ENCODE peak calls at places on chromosomes 7 and 10, in six cellular contexts. One of them, this sample, is unnamed. For H3K4me1 and H3K27me3, the result is how much of the 10 kb centered on the place peaks cover.

GRCh38 chr7:85554294-85554877 is 367.5 kb upstream of the SEMA3D start:
- DNase-seq in tibial artery: no peak
- DNase-seq in thoracic aorta: no peak
- DNase-seq in SK-N-SH: peak
- DNase-seq in CD8-positive, alpha-beta memory T cell: no peak
- DNase-seq in uterus: no peak
- DNase-seq in this sample: no peak

GRCh38 chr7:115740043-115740442 is 290.5 kb downstream of the TFEC start:
- DNase-seq in tibial artery: no peak
- DNase-seq in thoracic aorta: no peak
- DNase-seq in SK-N-SH: no peak
- DNase-seq in CD8-positive, alpha-beta memory T cell: no peak
- DNase-seq in uterus: no peak
- DNase-seq in this sample: no peak

GRCh38 chr7:109009636-109010035 is 440.0 kb downstream of the DNAJB9 start:
- DNase-seq in tibial artery: no peak
- DNase-seq in thoracic aorta: no peak
- DNase-seq in SK-N-SH: no peak
- DNase-seq in CD8-positive, alpha-beta memory T cell: no peak
- DNase-seq in uterus: no peak
- DNase-seq in this sample: no peak

GRCh38 chr10:132429281-132430230 is 32.6 kb downstream of the PWWP2B start:
- DNase-seq in tibial artery: no peak
- DNase-seq in thoracic aorta: no peak
- DNase-seq in SK-N-SH: peak
- DNase-seq in CD8-positive, alpha-beta memory T cell: no peak
- DNase-seq in uterus: no peak
- DNase-seq in this sample: no peak

GRCh38 chr7:13414661-13415105 is 574.8 kb downstream of the ETV1 start:
- DNase-seq in tibial artery: no peak
- DNase-seq in thoracic aorta: no peak
- DNase-seq in SK-N-SH: no peak
- DNase-seq in CD8-positive, alpha-beta memory T cell: no peak
- DNase-seq in uterus: no peak
- DNase-seq in this sample: no peak

GRCh38 chr7:107207459-107207858 is 38.7 kb downstream of the HBP1 start:
- DNase-seq in tibial artery: no peak
- DNase-seq in thoracic aorta: no peak
- DNase-seq in SK-N-SH: peak
- DNase-seq in CD8-positive, alpha-beta memory T cell: no peak
- DNase-seq in uterus: no peak
- DNase-seq in this sample: no peak

GRCh38 chr10:96703358-96703757 is 17.0 kb downstream of the PIK3AP1 start:
- DNase-seq in tibial artery: no peak
- DNase-seq in thoracic aorta: no peak
- DNase-seq in SK-N-SH: no peak
- DNase-seq in CD8-positive, alpha-beta memory T cell: no peak
- DNase-seq in uterus: no peak
- DNase-seq in this sample: no peak

GRCh38 chr10:110093722-110094121 is 85.9 kb downstream of the ADD3 start:
- DNase-seq in tibial artery: no peak
- DNase-seq in thoracic aorta: no peak
- DNase-seq in SK-N-SH: no peak
- DNase-seq in CD8-positive, alpha-beta memory T cell: no peak
- DNase-seq in uterus: no peak
- DNase-seq in this sample: no peak

GRCh38 chr7:106731207-106731606 is 70.2 kb upstream of the CCDC71L start:
- DNase-seq in tibial artery: no peak
- DNase-seq in thoracic aorta: no peak
- DNase-seq in SK-N-SH: no peak
- DNase-seq in CD8-positive, alpha-beta memory T cell: no peak
- DNase-seq in uterus: no peak
- DNase-seq in this sample: no peak

GRCh38 chr7:111593343-111593742 is 31.1 kb upstream of the IMMP2L start:
- DNase-seq in tibial artery: no peak
- DNase-seq in thoracic aorta: no peak
- DNase-seq in SK-N-SH: no peak
- DNase-seq in CD8-positive, alpha-beta memory T cell: no peak
- DNase-seq in uterus: no peak
- DNase-seq in this sample: no peak

GRCh38 chr10:6840093-6840763 is 260.2 kb upstream of the PRKCQ start:
- DNase-seq in tibial artery: no peak
- DNase-seq in thoracic aorta: no peak
- DNase-seq in SK-N-SH: no peak
- DNase-seq in CD8-positive, alpha-beta memory T cell: no peak
- DNase-seq in uterus: no peak
- DNase-seq in this sample: no peak

GRCh38 chr7:38858281-38858884 is 50.6 kb downstream of the VPS41 start:
- DNase-seq in tibial artery: no peak
- DNase-seq in thoracic aorta: no peak
- DNase-seq in SK-N-SH: no peak
- DNase-seq in CD8-positive, alpha-beta memory T cell: no peak
- DNase-seq in uterus: no peak
- DNase-seq in this sample: no peak

GRCh38 chr10:28463676-28464395 is 69.1 kb upstream of the WAC start:
- DNase-seq in tibial artery: no peak
- DNase-seq in thoracic aorta: no peak
- DNase-seq in SK-N-SH: no peak
- DNase-seq in CD8-positive, alpha-beta memory T cell: no peak
- DNase-seq in uterus: no peak
- DNase-seq in this sample: no peak

GRCh38 chr7:128672927-128673517 is 930 bp downstream of the GARIN1A start:
- DNase-seq in tibial artery: no peak
- DNase-seq in thoracic aorta: no peak
- DNase-seq in SK-N-SH: peak
- DNase-seq in CD8-positive, alpha-beta memory T cell: no peak
- DNase-seq in uterus: no peak
- DNase-seq in this sample: no peak

GRCh38 chr10:126080303-126080825 is 184.0 kb downstream of the FANK1 start:
- DNase-seq in tibial artery: no peak
- DNase-seq in thoracic aorta: no peak
- DNase-seq in SK-N-SH: no peak
- DNase-seq in CD8-positive, alpha-beta memory T cell: no peak
- DNase-seq in uterus: no peak
- DNase-seq in this sample: no peak

GRCh38 chr10:78185693-78186055 is 152.0 kb downstream of the RPS24 start:
- DNase-seq in tibial artery: peak
- DNase-seq in thoracic aorta: no peak
- DNase-seq in SK-N-SH: no peak
- DNase-seq in CD8-positive, alpha-beta memory T cell: no peak
- DNase-seq in uterus: no peak
- DNase-seq in this sample: peak

GRCh38 chr7:87474533-87475358 is 734 bp downstream of the ABCB4 start:
- DNase-seq in tibial artery: no peak
- DNase-seq in thoracic aorta: no peak
- DNase-seq in SK-N-SH: peak
- DNase-seq in CD8-positive, alpha-beta memory T cell: no peak
- DNase-seq in uterus: no peak
- DNase-seq in this sample: no peak

GRCh38 chr7:26483843-26484242 is 192.2 kb downstream of the SNX10 start:
- DNase-seq in tibial artery: no peak
- DNase-seq in thoracic aorta: no peak
- DNase-seq in SK-N-SH: no peak
- DNase-seq in CD8-positive, alpha-beta memory T cell: no peak
- DNase-seq in uterus: no peak
- DNase-seq in this sample: no peak

GRCh38 chr10:99673492-99673891 is 14.2 kb downstream of the ENTPD7 start:
- DNase-seq in tibial artery: no peak
- DNase-seq in thoracic aorta: no peak
- DNase-seq in SK-N-SH: no peak
- DNase-seq in CD8-positive, alpha-beta memory T cell: no peak
- DNase-seq in uterus: no peak
- DNase-seq in this sample: no peak

GRCh38 chr10:124049484-124049883 is 43.9 kb downstream of the CHST15 start:
- DNase-seq in tibial artery: no peak
- DNase-seq in thoracic aorta: no peak
- DNase-seq in SK-N-SH: no peak
- DNase-seq in CD8-positive, alpha-beta memory T cell: no peak
- DNase-seq in uterus: no peak
- DNase-seq in this sample: no peak

GRCh38 chr10:103127241-103127640 is 65.8 kb downstream of the NT5C2 start:
- DNase-seq in tibial artery: no peak
- DNase-seq in thoracic aorta: no peak
- DNase-seq in SK-N-SH: peak
- DNase-seq in CD8-positive, alpha-beta memory T cell: no peak
- DNase-seq in uterus: no peak
- DNase-seq in this sample: no peak

GRCh38 chr7:149144996-149145850 is 2.0 kb upstream of the ZNF398 start:
- DNase-seq in tibial artery: no peak
- DNase-seq in thoracic aorta: no peak
- DNase-seq in SK-N-SH: no peak
- DNase-seq in CD8-positive, alpha-beta memory T cell: no peak
- DNase-seq in uterus: no peak
- DNase-seq in this sample: no peak

GRCh38 chr10:77807706-77808105 is 118.8 kb downstream of the DLG5 start:
- DNase-seq in tibial artery: no peak
- DNase-seq in thoracic aorta: no peak
- DNase-seq in SK-N-SH: no peak
- DNase-seq in CD8-positive, alpha-beta memory T cell: no peak
- DNase-seq in uterus: no peak
- DNase-seq in this sample: no peak

GRCh38 chr10:91798736-91799579 is 732 bp downstream of the TNKS2 start:
- DNase-seq in tibial artery: peak
- DNase-seq in thoracic aorta: no peak
- DNase-seq in SK-N-SH: no peak
- DNase-seq in CD8-positive, alpha-beta memory T cell: peak
- DNase-seq in uterus: no peak
- DNase-seq in this sample: no peak

GRCh38 chr10:70232155-70232858 is 922 bp downstream of the PPA1 start:
- DNase-seq in tibial artery: no peak
- DNase-seq in thoracic aorta: no peak
- DNase-seq in SK-N-SH: peak
- DNase-seq in CD8-positive, alpha-beta memory T cell: peak
- DNase-seq in uterus: peak
- DNase-seq in this sample: no peak

GRCh38 chr10:110005716-110006115 is 2.1 kb upstream of the ADD3 start:
- DNase-seq in tibial artery: peak
- DNase-seq in thoracic aorta: no peak
- DNase-seq in SK-N-SH: peak
- DNase-seq in CD8-positive, alpha-beta memory T cell: no peak
- DNase-seq in uterus: no peak
- DNase-seq in this sample: no peak

GRCh38 chr7:84251183-84251845 is 56.7 kb upstream of the SEMA3A start:
- DNase-seq in tibial artery: no peak
- DNase-seq in thoracic aorta: no peak
- DNase-seq in SK-N-SH: no peak
- DNase-seq in CD8-positive, alpha-beta memory T cell: no peak
- DNase-seq in uterus: no peak
- DNase-seq in this sample: no peak

GRCh38 chr7:55070839-55071238 is 52.0 kb downstream of the EGFR start:
- DNase-seq in tibial artery: no peak
- DNase-seq in thoracic aorta: no peak
- DNase-seq in SK-N-SH: no peak
- DNase-seq in CD8-positive, alpha-beta memory T cell: no peak
- DNase-seq in uterus: no peak
- DNase-seq in this sample: no peak

GRCh38 chr7:55071411-55072188 is 52.8 kb downstream of the EGFR start:
- DNase-seq in tibial artery: no peak
- DNase-seq in thoracic aorta: no peak
- DNase-seq in SK-N-SH: no peak
- DNase-seq in CD8-positive, alpha-beta memory T cell: no peak
- DNase-seq in uterus: no peak
- DNase-seq in this sample: no peak

GRCh38 chr7:55073051-55073511 is 54.3 kb downstream of the EGFR start:
- DNase-seq in tibial artery: no peak
- DNase-seq in thoracic aorta: no peak
- DNase-seq in SK-N-SH: no peak
- DNase-seq in CD8-positive, alpha-beta memory T cell: no peak
- DNase-seq in uterus: no peak
- DNase-seq in this sample: no peak

GRCh38 chr7:55074008-55074499 is 55.2 kb downstream of the EGFR start:
- DNase-seq in tibial artery: no peak
- DNase-seq in thoracic aorta: no peak
- DNase-seq in SK-N-SH: no peak
- DNase-seq in CD8-positive, alpha-beta memory T cell: peak
- DNase-seq in uterus: no peak
- DNase-seq in this sample: no peak

DNA sequence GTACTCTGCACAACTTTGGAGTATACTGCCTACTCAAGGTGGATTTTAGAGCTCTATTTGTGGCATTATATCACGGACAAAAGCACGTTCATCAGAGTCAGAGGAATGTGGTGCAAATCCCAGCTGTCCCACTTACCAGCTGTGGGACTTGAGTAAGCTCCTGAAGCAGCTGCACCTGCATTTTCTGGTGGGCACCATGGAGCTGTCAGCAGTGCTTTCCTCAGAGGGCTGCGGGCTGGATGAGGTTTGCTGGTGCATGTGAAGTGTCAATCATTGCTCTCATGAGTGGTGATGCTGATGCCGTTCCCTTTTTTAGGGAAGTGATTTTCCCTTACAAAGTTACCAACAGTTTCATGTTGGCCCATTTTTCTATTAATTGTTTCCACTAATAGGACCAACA is 53.4 kb downstream of the EGFR start:
- DNase-seq in tibial artery: no peak
- DNase-seq in thoracic aorta: no peak
- DNase-seq in SK-N-SH: no peak
- DNase-seq in CD8-positive, alpha-beta memory T cell: no peak
- DNase-seq in uterus: no peak
- DNase-seq in this sample: no peak
- H3K4me1 ChIP-seq in tibial artery: half or more
- H3K4me1 ChIP-seq in thoracic aorta: half or more
- H3K4me1 ChIP-seq in SK-N-SH: half or more
- H3K4me1 ChIP-seq in CD8-positive, alpha-beta memory T cell: under half
- H3K4me1 ChIP-seq in uterus: under half
- H3K4me1 ChIP-seq in this sample: half or more

GRCh38 chr10:118108194-118109026 is 61.7 kb upstream of the RAB11FIP2 start:
- DNase-seq in tibial artery: no peak
- DNase-seq in thoracic aorta: no peak
- DNase-seq in SK-N-SH: peak
- DNase-seq in CD8-positive, alpha-beta memory T cell: no peak
- DNase-seq in uterus: peak
- DNase-seq in this sample: no peak
- H3K4me3 ChIP-seq in tibial artery: no peak
- H3K4me3 ChIP-seq in thoracic aorta: no peak
- H3K4me3 ChIP-seq in SK-N-SH: no peak
- H3K4me3 ChIP-seq in CD8-positive, alpha-beta memory T cell: no peak
- H3K4me3 ChIP-seq in uterus: peak
- H3K4me3 ChIP-seq in this sample: no peak

DNA sequence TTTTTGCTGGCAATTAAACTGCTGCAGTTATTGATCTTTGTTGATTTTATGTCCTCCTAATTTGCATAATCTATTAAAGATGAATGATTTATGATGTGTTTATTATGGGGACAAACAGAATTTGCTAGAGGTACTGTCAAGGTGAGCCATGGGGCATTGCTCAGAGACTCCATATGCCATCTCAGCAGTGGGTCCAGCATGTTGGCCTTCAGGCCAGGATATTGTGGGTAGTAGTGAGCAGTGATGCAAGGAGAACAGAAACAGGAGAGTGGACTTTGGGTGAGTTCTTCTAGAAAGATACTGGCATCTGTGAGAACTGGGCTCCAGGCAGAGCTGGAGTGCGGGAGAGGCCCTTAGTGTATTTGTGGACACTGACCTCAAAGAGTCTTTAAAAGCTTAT is 65.9 kb downstream of the PAX2 start:
- DNase-seq in tibial artery: no peak
- DNase-seq in thoracic aorta: no peak
- DNase-seq in SK-N-SH: no peak
- DNase-seq in CD8-positive, alpha-beta memory T cell: no peak
- DNase-seq in uterus: no peak
- DNase-seq in this sample: no peak
- H3K27me3 ChIP-seq in tibial artery: half or more
- H3K27me3 ChIP-seq in thoracic aorta: under half
- H3K27me3 ChIP-seq in SK-N-SH: under half
- H3K27me3 ChIP-seq in CD8-positive, alpha-beta memory T cell: under half
- H3K27me3 ChIP-seq in uterus: under half
- H3K27me3 ChIP-seq in this sample: under half

GRCh38 chr10:79239275-79239779 is 107.9 kb upstream of the PPIF start:
- DNase-seq in tibial artery: peak
- DNase-seq in thoracic aorta: no peak
- DNase-seq in SK-N-SH: peak
- DNase-seq in CD8-positive, alpha-beta memory T cell: no peak
- DNase-seq in uterus: no peak
- DNase-seq in this sample: peak
- H3K4me1 ChIP-seq in tibial artery: under half
- H3K4me1 ChIP-seq in thoracic aorta: under half
- H3K4me1 ChIP-seq in SK-N-SH: under half
- H3K4me1 ChIP-seq in CD8-positive, alpha-beta memory T cell: under half
- H3K4me1 ChIP-seq in uterus: under half
- H3K4me1 ChIP-seq in this sample: under half